ENCODE peak calls at places on chromosomes 1 and 21, in ten cellular contexts. One of them, this sample, is unnamed.

GRCh38 chr1:228321895-228322294 is 84.7 kb downstream of the TRIM11 start:
- DNase-seq in pancreas: no peak
- DNase-seq in GM12865: no peak
- DNase-seq in AG09309: no peak
- DNase-seq in cardiac muscle cell: no peak
- DNase-seq in neural progenitor cell: no peak
- DNase-seq in PC-3: no peak
- DNase-seq in adrenal gland: no peak
- DNase-seq in bronchial epithelial cell: no peak
- DNase-seq in IMR-90: no peak
- DNase-seq in this sample: no peak

GRCh38 chr1:9417695-9418094 is 121.6 kb upstream of the SLC25A33 start:
- DNase-seq in pancreas: no peak
- DNase-seq in GM12865: peak
- DNase-seq in AG09309: no peak
- DNase-seq in cardiac muscle cell: no peak
- DNase-seq in neural progenitor cell: no peak
- DNase-seq in PC-3: no peak
- DNase-seq in adrenal gland: no peak
- DNase-seq in bronchial epithelial cell: no peak
- DNase-seq in IMR-90: no peak
- DNase-seq in this sample: no peak

GRCh38 chr1:208078752-208079151 is 165.4 kb downstream of the PLXNA2 start:
- DNase-seq in pancreas: no peak
- DNase-seq in GM12865: no peak
- DNase-seq in AG09309: no peak
- DNase-seq in cardiac muscle cell: no peak
- DNase-seq in neural progenitor cell: no peak
- DNase-seq in PC-3: no peak
- DNase-seq in adrenal gland: no peak
- DNase-seq in bronchial epithelial cell: no peak
- DNase-seq in IMR-90: no peak
- DNase-seq in this sample: no peak

GRCh38 chr1:45410850-45411509 is 70.7 kb upstream of the MUTYH start:
- DNase-seq in pancreas: no peak
- DNase-seq in GM12865: no peak
- DNase-seq in AG09309: no peak
- DNase-seq in cardiac muscle cell: no peak
- DNase-seq in neural progenitor cell: no peak
- DNase-seq in PC-3: peak
- DNase-seq in adrenal gland: no peak
- DNase-seq in bronchial epithelial cell: peak
- DNase-seq in IMR-90: no peak
- DNase-seq in this sample: no peak

GRCh38 chr1:181318858-181319235 is 164.5 kb upstream of the CACNA1E start:
- DNase-seq in pancreas: no peak
- DNase-seq in GM12865: no peak
- DNase-seq in AG09309: no peak
- DNase-seq in cardiac muscle cell: no peak
- DNase-seq in neural progenitor cell: no peak
- DNase-seq in PC-3: no peak
- DNase-seq in adrenal gland: no peak
- DNase-seq in bronchial epithelial cell: peak
- DNase-seq in IMR-90: peak
- DNase-seq in this sample: no peak

GRCh38 chr21:26686278-26686677 is 113.2 kb upstream of the CYYR1 start:
- DNase-seq in pancreas: no peak
- DNase-seq in GM12865: peak
- DNase-seq in AG09309: no peak
- DNase-seq in cardiac muscle cell: no peak
- DNase-seq in neural progenitor cell: no peak
- DNase-seq in PC-3: peak
- DNase-seq in adrenal gland: peak
- DNase-seq in bronchial epithelial cell: peak
- DNase-seq in IMR-90: peak
- DNase-seq in this sample: peak

GRCh38 chr1:53946252-53947171 is at the start of gene LRRC42:
- DNase-seq in pancreas: no peak
- DNase-seq in GM12865: no peak
- DNase-seq in AG09309: no peak
- DNase-seq in cardiac muscle cell: no peak
- DNase-seq in neural progenitor cell: peak
- DNase-seq in PC-3: no peak
- DNase-seq in adrenal gland: no peak
- DNase-seq in bronchial epithelial cell: no peak
- DNase-seq in IMR-90: no peak
- DNase-seq in this sample: no peak

GRCh38 chr21:42311160-42311559 is 4.0 kb downstream of the TFF3 start:
- DNase-seq in pancreas: no peak
- DNase-seq in GM12865: no peak
- DNase-seq in AG09309: no peak
- DNase-seq in cardiac muscle cell: no peak
- DNase-seq in neural progenitor cell: no peak
- DNase-seq in PC-3: no peak
- DNase-seq in adrenal gland: peak
- DNase-seq in bronchial epithelial cell: no peak
- DNase-seq in IMR-90: no peak
- DNase-seq in this sample: no peak

GRCh38 chr1:2442676-2443075 is 30.3 kb upstream of the PEX10 start:
- DNase-seq in pancreas: no peak
- DNase-seq in GM12865: no peak
- DNase-seq in AG09309: no peak
- DNase-seq in cardiac muscle cell: no peak
- DNase-seq in neural progenitor cell: no peak
- DNase-seq in PC-3: no peak
- DNase-seq in adrenal gland: no peak
- DNase-seq in bronchial epithelial cell: no peak
- DNase-seq in IMR-90: no peak
- DNase-seq in this sample: no peak

GRCh38 chr1:2443285-2444137 is 31.1 kb upstream of the PEX10 start:
- DNase-seq in pancreas: no peak
- DNase-seq in GM12865: no peak
- DNase-seq in AG09309: no peak
- DNase-seq in cardiac muscle cell: peak
- DNase-seq in neural progenitor cell: peak
- DNase-seq in PC-3: peak
- DNase-seq in adrenal gland: no peak
- DNase-seq in bronchial epithelial cell: no peak
- DNase-seq in IMR-90: no peak
- DNase-seq in this sample: no peak

GRCh38 chr1:2444138-2444591 is 31.8 kb upstream of the PEX10 start:
- DNase-seq in pancreas: no peak
- DNase-seq in GM12865: no peak
- DNase-seq in AG09309: no peak
- DNase-seq in cardiac muscle cell: no peak
- DNase-seq in neural progenitor cell: no peak
- DNase-seq in PC-3: no peak
- DNase-seq in adrenal gland: no peak
- DNase-seq in bronchial epithelial cell: no peak
- DNase-seq in IMR-90: no peak
- DNase-seq in this sample: no peak

GRCh38 chr1:2439369-2439768 is 27.0 kb upstream of the PEX10 start:
- DNase-seq in pancreas: no peak
- DNase-seq in GM12865: peak
- DNase-seq in AG09309: no peak
- DNase-seq in cardiac muscle cell: no peak
- DNase-seq in neural progenitor cell: no peak
- DNase-seq in PC-3: no peak
- DNase-seq in adrenal gland: no peak
- DNase-seq in bronchial epithelial cell: no peak
- DNase-seq in IMR-90: no peak
- DNase-seq in this sample: no peak

DNA sequence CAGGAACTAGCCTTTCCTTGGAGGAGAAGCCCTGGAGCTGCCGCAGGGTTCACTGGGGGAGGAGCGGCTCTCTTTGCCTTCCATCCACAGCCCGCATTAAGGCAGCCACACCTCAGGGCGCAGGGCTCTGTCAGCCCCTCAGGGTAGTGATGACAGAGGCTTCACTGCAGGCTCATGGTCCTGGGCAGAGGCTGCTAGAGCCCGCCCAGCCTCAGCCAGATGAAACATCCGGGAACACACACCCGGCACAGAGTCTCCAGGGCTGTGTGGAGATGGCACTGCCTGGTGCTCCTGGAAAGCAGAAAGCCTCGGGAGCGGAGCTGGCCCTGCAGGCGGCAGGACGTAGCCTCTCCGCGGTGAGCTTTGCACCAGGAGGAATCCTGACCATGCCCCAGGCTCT is 29.4 kb upstream of the PEX10 start:
- DNase-seq in pancreas: no peak
- DNase-seq in GM12865: no peak
- DNase-seq in AG09309: no peak
- DNase-seq in cardiac muscle cell: no peak
- DNase-seq in neural progenitor cell: no peak
- DNase-seq in PC-3: no peak
- DNase-seq in adrenal gland: no peak
- DNase-seq in bronchial epithelial cell: no peak
- DNase-seq in IMR-90: no peak
- DNase-seq in this sample: no peak
- TF ChIP-seq CTCF in pancreas: no peak
- TF ChIP-seq CTCF in GM12865: no peak
- TF ChIP-seq CTCF in AG09309: no peak
- TF ChIP-seq CTCF in cardiac muscle cell: no peak
- TF ChIP-seq CTCF in neural progenitor cell: no peak
- TF ChIP-seq CTCF in PC-3: no peak
- TF ChIP-seq CTCF in adrenal gland: no peak
- TF ChIP-seq CTCF in bronchial epithelial cell: no peak
- TF ChIP-seq CTCF in IMR-90: no peak
- TF ChIP-seq CTCF in this sample: no peak

GRCh38 chr1:35762204-35762603 is 7.6 kb downstream of the CLSPN start:
- DNase-seq in pancreas: no peak
- DNase-seq in GM12865: no peak
- DNase-seq in AG09309: no peak
- DNase-seq in cardiac muscle cell: no peak
- DNase-seq in neural progenitor cell: no peak
- DNase-seq in PC-3: no peak
- DNase-seq in adrenal gland: no peak
- DNase-seq in bronchial epithelial cell: peak
- DNase-seq in IMR-90: no peak
- DNase-seq in this sample: no peak
- H3K4me3 ChIP-seq in pancreas: no peak
- H3K4me3 ChIP-seq in GM12865: no peak
- H3K4me3 ChIP-seq in AG09309: no peak
- H3K4me3 ChIP-seq in cardiac muscle cell: no peak
- H3K4me3 ChIP-seq in neural progenitor cell: no peak
- H3K4me3 ChIP-seq in PC-3: no peak
- H3K4me3 ChIP-seq in adrenal gland: no peak
- H3K4me3 ChIP-seq in bronchial epithelial cell: no peak
- H3K4me3 ChIP-seq in IMR-90: no peak
- H3K4me3 ChIP-seq in this sample: no peak

GRCh38 chr1:1621173-1621661 is 5.9 kb downstream of the MIB2 start:
- DNase-seq in pancreas: peak
- DNase-seq in GM12865: no peak
- DNase-seq in AG09309: no peak
- DNase-seq in cardiac muscle cell: no peak
- DNase-seq in neural progenitor cell: no peak
- DNase-seq in PC-3: no peak
- DNase-seq in adrenal gland: no peak
- DNase-seq in bronchial epithelial cell: no peak
- DNase-seq in IMR-90: no peak
- DNase-seq in this sample: no peak

GRCh38 chr1:1618396-1619068 is 3.2 kb downstream of the MIB2 start:
- DNase-seq in pancreas: peak
- DNase-seq in GM12865: no peak
- DNase-seq in AG09309: no peak
- DNase-seq in cardiac muscle cell: no peak
- DNase-seq in neural progenitor cell: no peak
- DNase-seq in PC-3: no peak
- DNase-seq in adrenal gland: no peak
- DNase-seq in bronchial epithelial cell: no peak
- DNase-seq in IMR-90: no peak
- DNase-seq in this sample: no peak

GRCh38 chr1:1620433-1621139 is 5.3 kb downstream of the MIB2 start:
- DNase-seq in pancreas: peak
- DNase-seq in GM12865: no peak
- DNase-seq in AG09309: no peak
- DNase-seq in cardiac muscle cell: no peak
- DNase-seq in neural progenitor cell: no peak
- DNase-seq in PC-3: no peak
- DNase-seq in adrenal gland: no peak
- DNase-seq in bronchial epithelial cell: no peak
- DNase-seq in IMR-90: no peak
- DNase-seq in this sample: no peak

GRCh38 chr1:1621682-1622577 is 6.6 kb downstream of the MIB2 start:
- DNase-seq in pancreas: peak
- DNase-seq in GM12865: no peak
- DNase-seq in AG09309: no peak
- DNase-seq in cardiac muscle cell: no peak
- DNase-seq in neural progenitor cell: no peak
- DNase-seq in PC-3: no peak
- DNase-seq in adrenal gland: no peak
- DNase-seq in bronchial epithelial cell: no peak
- DNase-seq in IMR-90: peak
- DNase-seq in this sample: no peak

DNA sequence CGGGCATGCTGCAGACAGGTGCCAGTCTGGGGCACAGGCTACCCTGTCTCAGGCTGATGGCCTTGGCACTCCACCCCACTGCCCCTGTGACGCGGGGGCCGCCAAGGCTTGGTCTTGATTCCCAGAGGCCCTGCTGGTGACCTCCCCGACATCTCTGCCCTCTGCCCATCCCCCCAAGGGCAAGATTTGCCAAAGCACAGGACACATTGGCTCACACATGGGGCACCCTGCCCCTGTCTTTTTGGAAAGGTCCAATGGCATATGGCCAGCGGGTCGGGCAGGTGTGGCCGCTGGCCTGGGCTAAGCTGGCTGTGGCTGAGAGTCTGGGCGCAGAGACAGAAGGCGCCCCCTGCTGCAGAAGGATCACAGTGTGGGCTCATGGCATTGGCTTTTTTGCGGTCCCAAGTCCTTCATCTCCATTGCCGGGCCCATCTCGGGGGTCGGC is 4.6 kb downstream of the MIB2 start:
- DNase-seq in pancreas: peak
- DNase-seq in GM12865: no peak
- DNase-seq in AG09309: no peak
- DNase-seq in cardiac muscle cell: no peak
- DNase-seq in neural progenitor cell: no peak
- DNase-seq in PC-3: peak
- DNase-seq in adrenal gland: no peak
- DNase-seq in bronchial epithelial cell: no peak
- DNase-seq in IMR-90: no peak
- DNase-seq in this sample: no peak
- TF ChIP-seq CTCF in pancreas: no peak
- TF ChIP-seq CTCF in GM12865: peak
- TF ChIP-seq CTCF in AG09309: peak
- TF ChIP-seq CTCF in cardiac muscle cell: peak
- TF ChIP-seq CTCF in neural progenitor cell: peak
- TF ChIP-seq CTCF in PC-3: peak
- TF ChIP-seq CTCF in adrenal gland: no peak
- TF ChIP-seq CTCF in bronchial epithelial cell: peak
- TF ChIP-seq CTCF in IMR-90: peak
- TF ChIP-seq CTCF in this sample: peak

GRCh38 chr1:201020040-201020591 is 3.4 kb downstream of the KIF21B start:
- DNase-seq in pancreas: no peak
- DNase-seq in GM12865: peak
- DNase-seq in AG09309: no peak
- DNase-seq in cardiac muscle cell: no peak
- DNase-seq in neural progenitor cell: peak
- DNase-seq in PC-3: no peak
- DNase-seq in adrenal gland: no peak
- DNase-seq in bronchial epithelial cell: no peak
- DNase-seq in IMR-90: no peak
- DNase-seq in this sample: no peak

GRCh38 chr1:201020647-201021332 is 2.7 kb downstream of the KIF21B start:
- DNase-seq in pancreas: peak
- DNase-seq in GM12865: peak
- DNase-seq in AG09309: no peak
- DNase-seq in cardiac muscle cell: no peak
- DNase-seq in neural progenitor cell: peak
- DNase-seq in PC-3: peak
- DNase-seq in adrenal gland: no peak
- DNase-seq in bronchial epithelial cell: peak
- DNase-seq in IMR-90: no peak
- DNase-seq in this sample: no peak

GRCh38 chr1:201022178-201022823 is 1.2 kb downstream of the KIF21B start:
- DNase-seq in pancreas: no peak
- DNase-seq in GM12865: no peak
- DNase-seq in AG09309: no peak
- DNase-seq in cardiac muscle cell: no peak
- DNase-seq in neural progenitor cell: no peak
- DNase-seq in PC-3: no peak
- DNase-seq in adrenal gland: no peak
- DNase-seq in bronchial epithelial cell: no peak
- DNase-seq in IMR-90: no peak
- DNase-seq in this sample: no peak

GRCh38 chr1:201022824-201023516 is 544 bp downstream of the KIF21B start:
- DNase-seq in pancreas: no peak
- DNase-seq in GM12865: peak
- DNase-seq in AG09309: no peak
- DNase-seq in cardiac muscle cell: no peak
- DNase-seq in neural progenitor cell: peak
- DNase-seq in PC-3: no peak
- DNase-seq in adrenal gland: no peak
- DNase-seq in bronchial epithelial cell: no peak
- DNase-seq in IMR-90: no peak
- DNase-seq in this sample: no peak

GRCh38 chr1:201021333-201022177 is 2.0 kb downstream of the KIF21B start:
- DNase-seq in pancreas: no peak
- DNase-seq in GM12865: peak
- DNase-seq in AG09309: no peak
- DNase-seq in cardiac muscle cell: no peak
- DNase-seq in neural progenitor cell: peak
- DNase-seq in PC-3: no peak
- DNase-seq in adrenal gland: no peak
- DNase-seq in bronchial epithelial cell: no peak
- DNase-seq in IMR-90: no peak
- DNase-seq in this sample: no peak
- H3K4me3 ChIP-seq in pancreas: no peak
- H3K4me3 ChIP-seq in GM12865: peak
- H3K4me3 ChIP-seq in AG09309: no peak
- H3K4me3 ChIP-seq in cardiac muscle cell: no peak
- H3K4me3 ChIP-seq in neural progenitor cell: peak
- H3K4me3 ChIP-seq in PC-3: no peak
- H3K4me3 ChIP-seq in adrenal gland: no peak
- H3K4me3 ChIP-seq in bronchial epithelial cell: no peak
- H3K4me3 ChIP-seq in IMR-90: no peak
- H3K4me3 ChIP-seq in this sample: no peak

This sample was measured in AG10803.